ENCODE peak calls at places on chromosomes 13 and 19, in eight cellular contexts. X, Q, O, Z, A, W, S and L are unnamed samples.

GRCh38 chr13:73598021-73598712 is 536.0 kb downstream of the KLF12 start:
- DNase-seq in X (no peak), Q (peak; percentile 85), O (no peak), Z (no peak), A (no peak), W (no peak), S (peak; percentile 58), L (peak; percentile 28)

GRCh38 chr19:35901854-35902661 is at the start of gene HCST:
- DNase-seq in X (no peak), Q (peak; percentile 11), O (no peak), Z (no peak), A (no peak), W (no peak), S (no peak), L (peak; percentile 31)

GRCh38 chr19:13083627-13084026 is 19.0 kb downstream of the LYL1 start:
- DNase-seq in X (no peak), Q (no peak), O (no peak), Z (no peak), A (no peak), W (no peak), S (no peak), L (no peak)

GRCh38 chr19:31510635-31511034 is 161.4 kb upstream of the TSHZ3 start:
- DNase-seq in X (no peak), Q (no peak), O (no peak), Z (no peak), A (no peak), W (no peak), S (no peak), L (no peak)

GRCh38 chr13:48750588-48751383 is 97.1 kb downstream of the CYSLTR2 start:
- DNase-seq in X (no peak), Q (peak; percentile 49), O (no peak), Z (no peak), A (no peak), W (peak; percentile 63), S (peak; percentile 63), L (peak; percentile 66)

GRCh38 chr13:48412100-48412556 is 785 bp downstream of the LPAR6 start:
- DNase-seq in X (no peak), Q (peak; percentile 52), O (no peak), Z (no peak), A (no peak), W (no peak), S (peak; percentile 66), L (no peak)

GRCh38 chr13:33129094-33129832 is 113.0 kb downstream of the KL start:
- DNase-seq in X (no peak), Q (no peak), O (no peak), Z (no peak), A (no peak), W (peak; percentile 36), S (no peak), L (no peak)

GRCh38 chr13:26899153-26899552 is 138.6 kb upstream of the GPR12 start:
- DNase-seq in X (peak; percentile 60), Q (no peak), O (no peak), Z (no peak), A (no peak), W (no peak), S (no peak), L (no peak)

GRCh38 chr19:12733907-12734214 is 623 bp downstream of the TRIR start:
- DNase-seq in X (no peak), Q (no peak), O (no peak), Z (no peak), A (no peak), W (no peak), S (no peak), L (no peak)

GRCh38 chr13:18943273-18943672 is 238.4 kb downstream of the TUBA3C start:
- DNase-seq in X (no peak), Q (no peak), O (no peak), Z (no peak), A (no peak), W (no peak), S (no peak), L (no peak)

GRCh38 chr19:13825489-13826475 is 30.5 kb downstream of the ZSWIM4 start:
- DNase-seq in X (peak; percentile 80), Q (peak; percentile 32), O (no peak), Z (no peak), A (no peak), W (no peak), S (no peak), L (no peak)

GRCh38 chr19:18761531-18762110 is 29.5 kb downstream of the COMP start:
- DNase-seq in X (no peak), Q (no peak), O (no peak), Z (no peak), A (no peak), W (no peak), S (no peak), L (no peak)

GRCh38 chr19:18764591-18765051 is 26.5 kb downstream of the COMP start:
- DNase-seq in X (no peak), Q (no peak), O (no peak), Z (no peak), A (no peak), W (no peak), S (no peak), L (no peak)

GRCh38 chr19:18762125-18763023 is 28.7 kb downstream of the COMP start:
- DNase-seq in X (peak; percentile 82), Q (peak; percentile 18), O (peak; percentile 91), Z (no peak), A (peak; percentile 26), W (peak; percentile 70), S (peak; percentile 56), L (peak; percentile 48)

GRCh38 chr19:18765224-18765623 is 25.9 kb downstream of the COMP start:
- DNase-seq in X (no peak), Q (no peak), O (no peak), Z (no peak), A (no peak), W (no peak), S (no peak), L (no peak)

DNA sequence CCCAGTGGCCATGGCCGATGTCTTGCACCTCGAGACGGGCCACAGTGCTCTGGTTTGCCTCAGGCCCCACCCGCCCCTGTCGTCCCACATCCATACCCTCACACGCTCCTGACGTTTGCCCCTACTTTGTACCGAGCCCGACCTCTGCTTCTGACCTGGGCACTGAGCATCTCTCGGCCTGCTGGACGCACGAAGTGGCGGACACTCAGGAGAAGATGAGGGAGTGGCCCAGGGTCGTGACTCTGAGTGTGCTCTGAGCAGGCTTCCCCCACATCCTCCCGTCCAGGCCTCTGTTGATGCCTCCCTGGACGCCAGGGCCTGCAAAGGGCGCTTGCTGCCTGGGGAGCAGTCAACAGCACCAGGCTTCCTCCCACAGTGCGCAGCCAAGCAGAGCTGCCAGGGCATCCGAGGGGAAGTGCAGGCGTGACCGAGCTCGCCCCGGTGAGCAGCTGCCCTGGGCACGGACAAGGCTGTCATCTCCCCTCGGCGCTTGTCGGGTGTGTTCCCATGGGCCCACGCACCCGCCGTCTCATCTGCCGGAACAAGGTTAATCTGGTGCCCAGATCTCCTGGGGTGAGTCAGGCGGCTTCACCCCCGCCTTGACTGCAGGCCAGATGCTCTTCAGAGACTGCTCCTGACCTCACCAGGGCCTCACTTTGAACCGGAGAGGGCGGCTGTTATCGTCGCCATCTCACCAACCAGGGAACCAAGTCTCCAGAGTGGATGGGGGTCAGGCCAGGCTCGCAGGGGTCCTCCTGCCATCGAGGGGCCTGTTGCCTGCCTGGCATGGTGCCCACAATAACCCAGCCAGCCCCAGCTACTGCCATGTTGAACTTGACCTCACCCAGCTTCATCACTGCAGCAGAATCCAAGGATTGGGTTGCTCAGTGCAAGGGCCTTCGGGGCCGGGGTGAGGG is 27.2 kb downstream of the COMP start:
- DNase-seq in X (peak; percentile 88), Q (peak; percentile 55), O (peak; percentile 64), Z (no peak), A (no peak), W (no peak), S (no peak), L (peak; percentile 93)
- H3K4me3 ChIP-seq in X (no peak overlapping the region), Q (no peak overlapping the region), O (no peak overlapping the region), Z (no peak overlapping the region), A (peak overlapping the region; percentile 22), W (no peak overlapping the region), S (no peak overlapping the region), L (no peak overlapping the region)

DNA sequence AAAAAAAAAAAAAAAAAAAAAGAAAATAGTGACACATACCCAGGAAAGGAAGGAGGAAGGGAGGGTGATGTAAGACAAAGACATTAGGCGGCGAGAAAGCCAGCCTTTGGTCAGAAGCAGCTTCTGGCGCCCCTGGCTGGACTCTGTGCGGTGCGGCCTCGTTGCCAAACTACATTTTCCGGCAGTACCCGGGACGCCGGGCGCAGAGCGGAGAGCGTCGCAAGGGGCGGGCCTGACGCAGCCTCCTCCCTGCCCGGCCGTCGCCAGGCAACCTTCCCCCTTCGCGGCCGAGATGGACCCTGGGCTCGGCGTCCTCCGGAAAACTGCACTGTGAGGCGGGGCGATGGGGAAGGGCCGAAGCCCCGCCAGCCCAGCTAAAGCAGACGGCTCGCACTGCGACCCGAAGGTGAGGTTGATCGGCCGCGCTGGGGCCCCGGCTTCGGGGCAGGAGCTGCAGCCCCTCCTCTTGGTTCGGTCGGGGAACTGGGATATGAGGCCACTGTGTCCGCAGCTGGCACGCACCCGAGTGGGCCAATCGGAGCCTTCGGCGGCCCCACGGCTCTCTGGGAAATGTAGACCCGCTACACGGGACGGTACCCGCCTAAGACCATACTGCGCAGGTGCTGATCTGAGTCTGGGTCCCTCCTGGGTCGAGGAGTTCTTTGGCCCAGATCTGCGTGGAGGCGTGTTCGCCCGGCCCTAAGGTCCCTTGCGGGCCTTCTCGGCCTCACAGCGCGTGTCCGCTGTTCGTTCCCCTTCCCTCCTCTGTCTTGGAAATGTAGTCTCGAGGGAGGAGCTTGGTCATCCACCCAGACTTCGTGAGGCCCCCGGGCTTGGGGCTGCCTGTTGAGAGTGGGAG is 2.3 kb upstream of the MZF1 start:
- DNase-seq in X (peak; percentile 89), Q (peak; percentile 94), O (peak; percentile 89), Z (peak; percentile 49), A (peak; percentile 79), W (peak; percentile 91), S (peak; percentile 91), L (peak; percentile 97)
- TF ChIP-seq CTCF in X (peak; percentile 16), Q (peak; percentile 10), O (no peak), Z (no peak), A (no peak), W (no peak), S (no peak), L (no peak)

GRCh38 chr19:45881909-45882528 is 3.9 kb downstream of the IRF2BP1 start:
- DNase-seq in X (peak; percentile 17), Q (no peak), O (no peak), Z (no peak), A (no peak), W (no peak), S (no peak), L (no peak)
- H3K4me3 ChIP-seq in X (no peak overlapping the region), Q (no peak overlapping the region), O (no peak overlapping the region), Z (no peak overlapping the region), A (peak overlapping the region; percentile 61), W (no peak overlapping the region), S (no peak overlapping the region), L (no peak overlapping the region)

GRCh38 chr19:45730389-45731288 is at the start of gene FBXO46:
- DNase-seq in X (peak; percentile 97), Q (peak; percentile 99), O (peak; percentile 98), Z (peak; percentile 94), A (peak; percentile 96), W (peak; percentile 99), S (peak; percentile 99), L (peak; percentile 98)
- TF ChIP-seq CTCF in X (peak; percentile 40), Q (no peak), O (no peak), Z (no peak), A (peak; percentile 7), W (no peak), S (peak; percentile 25), L (no peak)